ENCODE peak calls at places on chromosomes 11 and 22, in ten cellular contexts. H, Q, Y, T, O, R, F, B, E and D are unnamed samples. For H3K36me3 and H3K27me3, the result is how much of the 10 kb centered on the place peaks cover.

GRCh38 chr22:19663821-19664325 is 50.4 kb upstream of the SEPTIN5 start:
- DNase-seq in O (no peak), Q (no peak), Y (peak), T (peak), H (peak), B (no peak), E (peak), R (no peak), F (no peak), D (peak)

GRCh38 chr11:16613401-16614381 is 124.8 kb upstream of the C11orf58 start:
- DNase-seq in Q (peak), Y (peak), E (peak), F (peak), B (peak), T (peak), O (peak), H (peak), R (peak), D (peak)

GRCh38 chr22:47623740-47624103 is 861.3 kb downstream of the TBC1D22A start:
- DNase-seq in H (no peak), F (no peak), E (no peak), Y (no peak), B (no peak), Q (no peak), O (no peak), T (no peak), R (no peak), D (no peak)

GRCh38 chr22:35734517-35734827 is 16.8 kb downstream of the APOL5 start:
- DNase-seq in Q (no peak), T (no peak), H (no peak), B (no peak), Y (no peak), O (no peak), R (no peak), E (no peak), F (no peak), D (no peak)

GRCh38 chr11:107682182-107682971 is 29.5 kb downstream of the SLN start:
- DNase-seq in O (no peak), F (no peak), Q (no peak), H (no peak), E (no peak), B (no peak), R (no peak), T (no peak), Y (no peak), D (no peak)

GRCh38 chr11:45930031-45930794 is 7.8 kb downstream of the LARGE2 start:
- DNase-seq in R (no peak), Y (peak), O (no peak), B (peak), T (no peak), H (no peak), E (no peak), Q (peak), F (peak), D (peak)

GRCh38 chr11:77029829-77030228 is 4.4 kb upstream of the B3GNT6 start:
- DNase-seq in R (no peak), B (no peak), O (no peak), F (no peak), E (no peak), Y (no peak), H (no peak), T (no peak), Q (no peak), D (no peak)

GRCh38 chr11:24239016-24239720 is 257.7 kb upstream of the LUZP2 start:
- DNase-seq in Y (no peak), T (peak), O (no peak), Q (no peak), E (no peak), F (no peak), H (peak), R (no peak), B (no peak), D (no peak)

GRCh38 chr11:86335131-86335768 is 33.2 kb downstream of the HIKESHI start:
- DNase-seq in O (no peak), E (no peak), Y (no peak), T (peak), F (no peak), H (no peak), Q (no peak), R (no peak), B (no peak), D (no peak)

GRCh38 chr22:19181786-19182471 is 3.4 kb upstream of the SLC25A1 start:
- DNase-seq in Y (no peak), B (no peak), T (no peak), E (no peak), R (no peak), H (no peak), Q (no peak), O (no peak), F (no peak), D (no peak)

GRCh38 chr11:35039076-35039475 is 99.9 kb upstream of the CD44 start:
- DNase-seq in E (no peak), B (no peak), R (no peak), Y (no peak), O (no peak), F (no peak), Q (no peak), H (no peak), T (no peak), D (no peak)

GRCh38 chr22:37486224-37486845 is at the start of gene MFNG:
- DNase-seq in H (peak), T (peak), O (no peak), R (peak), Q (peak), F (peak), E (peak), Y (peak), B (peak), D (peak)
- H3K4me3 ChIP-seq in H (no peak), T (no peak), O (peak), R (no peak), Q (no peak), F (peak), E (peak), Y (peak), B (peak), D (peak)

GRCh38 chr22:45166935-45167334 is 3.2 kb downstream of the NUP50 start:
- DNase-seq in E (no peak), H (no peak), F (no peak), Y (no peak), B (no peak), R (no peak), T (no peak), Q (no peak), O (no peak), D (no peak)

GRCh38 chr22:45164217-45165123 is 745 bp downstream of the NUP50 start:
- DNase-seq in T (peak), Y (peak), F (no peak), E (peak), B (peak), Q (peak), O (peak), H (peak), R (peak), D (peak)

GRCh38 chr22:45171830-45172229 is 8.1 kb downstream of the NUP50 start:
- DNase-seq in E (no peak), O (no peak), H (no peak), B (no peak), Q (no peak), T (no peak), F (no peak), R (no peak), Y (no peak), D (no peak)

GRCh38 chr22:45172872-45173585 is 9.3 kb downstream of the NUP50 start:
- DNase-seq in H (no peak), Y (no peak), T (no peak), E (no peak), Q (no peak), R (no peak), O (no peak), B (no peak), F (no peak), D (no peak)

GRCh38 chr22:45170001-45170466 is 6.3 kb downstream of the NUP50 start:
- DNase-seq in Y (no peak), O (no peak), E (no peak), F (no peak), H (peak), T (no peak), Q (no peak), R (no peak), B (no peak), D (no peak)
- H3K36me3 ChIP-seq in Y (under half), O (under half), E (under half), F (under half), H (under half), T (half or more), Q (under half), R (half or more), B (under half), D (under half)

GRCh38 chr11:31818874-31819331 is 7.8 kb upstream of the PAX6 start:
- DNase-seq in Y (no peak), Q (no peak), T (no peak), F (no peak), O (no peak), E (no peak), B (no peak), H (no peak), R (peak), D (peak)

GRCh38 chr11:31821779-31822574 is 10.9 kb upstream of the PAX6 start:
- DNase-seq in Y (no peak), H (no peak), T (no peak), B (no peak), O (no peak), R (peak), F (no peak), Q (no peak), E (no peak), D (no peak)

GRCh38 chr11:31819533-31820437 is 8.7 kb upstream of the PAX6 start:
- DNase-seq in B (no peak), H (no peak), Q (no peak), E (no peak), R (peak), F (no peak), O (no peak), Y (no peak), T (no peak), D (peak)

GRCh38 chr11:31821235-31821764 is 10.2 kb upstream of the PAX6 start:
- DNase-seq in Y (no peak), E (no peak), F (no peak), R (no peak), B (no peak), O (no peak), T (no peak), Q (no peak), H (no peak), D (no peak)

DNA sequence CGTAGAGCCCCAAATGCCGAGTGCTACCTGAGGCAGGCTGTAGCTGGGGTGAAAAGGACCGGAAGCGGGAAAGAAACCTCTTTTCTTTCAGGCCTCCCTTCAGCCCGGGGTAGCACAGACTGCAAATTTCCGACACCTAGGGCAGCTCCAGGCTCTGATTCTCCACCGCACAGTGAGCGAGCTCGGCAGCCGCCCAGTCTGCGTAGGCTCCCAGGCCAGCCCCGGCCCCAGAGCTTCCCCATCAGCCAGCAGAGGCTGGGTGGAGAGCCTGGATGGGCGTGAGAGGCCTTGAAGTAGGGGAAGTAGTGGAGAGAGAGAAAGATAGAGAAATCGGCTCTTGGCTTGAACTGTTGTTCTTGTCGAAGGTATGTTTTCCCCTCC is 9.3 kb upstream of the PAX6 start:
- DNase-seq in B (no peak), R (peak), Y (no peak), O (no peak), Q (no peak), E (no peak), H (no peak), T (no peak), F (no peak), D (peak)
- H3K27me3 ChIP-seq in B (half or more), R (half or more), Y (half or more), O (under half), Q (under half), E (half or more), H (half or more), T (half or more), F (half or more), D (half or more)

GRCh38 chr22:17965538-17966402 is 58.6 kb downstream of the MICAL3 start:
- DNase-seq in B (no peak), T (no peak), Y (no peak), F (no peak), O (no peak), R (no peak), E (no peak), Q (no peak), H (no peak), D (no peak)
- H3K4me3 ChIP-seq in B (no peak), T (no peak), Y (no peak), F (no peak), O (no peak), R (no peak), E (no peak), Q (no peak), H (no peak), D (no peak)

GRCh38 chr11:44590769-44591168 is 25.3 kb downstream of the CD82 start:
- DNase-seq in E (no peak), T (no peak), O (no peak), R (no peak), Y (no peak), Q (no peak), H (no peak), F (no peak), B (no peak), D (no peak)
- H3K36me3 ChIP-seq in E (under half), T (under half), O (under half), R (under half), Y (under half), Q (under half), H (under half), F (under half), B (under half), D (under half)

DNA sequence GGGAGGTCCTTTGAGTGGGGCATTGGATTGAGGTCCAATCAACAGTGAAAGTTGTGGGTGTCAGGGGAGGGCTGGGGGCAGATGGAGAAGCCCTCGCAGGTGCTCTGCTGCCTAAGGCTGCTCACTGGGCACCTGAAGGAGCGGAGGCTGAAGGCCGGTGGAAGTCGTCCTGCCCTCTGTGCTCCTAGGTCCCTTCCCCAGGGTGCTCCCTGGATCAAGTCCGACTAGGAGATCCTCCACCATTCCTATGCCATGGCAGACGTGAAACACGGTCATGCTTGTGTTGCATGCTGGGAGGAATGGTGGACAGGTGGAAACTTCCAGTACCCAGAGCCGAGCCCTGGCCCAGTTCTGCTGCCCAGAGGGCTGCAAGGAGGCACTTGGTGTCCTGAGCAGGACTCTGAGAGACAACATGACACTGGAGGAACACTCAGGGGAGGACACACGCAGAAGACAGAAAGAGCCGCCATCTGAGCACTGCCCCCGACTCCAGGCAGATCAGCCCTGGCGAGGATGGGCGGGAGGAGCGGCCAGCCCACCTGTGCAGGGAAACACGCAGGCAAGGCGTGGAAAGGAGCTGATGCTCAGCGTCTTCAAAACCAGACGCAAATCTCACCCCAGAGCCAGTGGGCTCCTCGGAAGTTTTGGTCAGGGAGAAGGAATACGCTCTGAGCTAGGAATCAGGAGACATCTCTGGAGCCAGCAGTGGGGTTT is 786.8 kb downstream of the BRD1 start:
- DNase-seq in T (no peak), R (no peak), E (no peak), Q (no peak), O (no peak), H (no peak), F (no peak), B (peak), Y (no peak), D (peak)
- H3K27me3 ChIP-seq in T (under half), R (under half), E (under half), Q (under half), O (under half), H (under half), F (under half), B (under half), Y (under half), D (under half)